ENCODE peak calls at places on chromosomes 1 and 21, in six cellular contexts. One of them, this sample, is unnamed.

GRCh38 chr21:46158666-46159300 is 3.4 kb upstream of the FTCD start:
- DNase-seq in effector memory CD4-positive, alpha-beta T cell: no peak
- DNase-seq in neural progenitor cell: no peak
- DNase-seq in endodermal cell: no peak
- DNase-seq in cardiac muscle cell: no peak
- DNase-seq in GM23338: no peak
- DNase-seq in this sample: peak; percentile 60

GRCh38 chr1:77990629-77991204 is 11.8 kb upstream of the FUBP1 start:
- DNase-seq in effector memory CD4-positive, alpha-beta T cell: no peak
- DNase-seq in neural progenitor cell: no peak
- DNase-seq in endodermal cell: no peak
- DNase-seq in cardiac muscle cell: no peak
- DNase-seq in GM23338: no peak
- DNase-seq in this sample: no peak

GRCh38 chr1:34547043-34547674 is 207.7 kb upstream of the GJB5 start:
- DNase-seq in effector memory CD4-positive, alpha-beta T cell: no peak
- DNase-seq in neural progenitor cell: peak; percentile 63
- DNase-seq in endodermal cell: peak; percentile 83
- DNase-seq in cardiac muscle cell: no peak
- DNase-seq in GM23338: peak; percentile 86
- DNase-seq in this sample: no peak

GRCh38 chr1:910881-911721 is 12.6 kb upstream of the SAMD11 start:
- DNase-seq in effector memory CD4-positive, alpha-beta T cell: no peak
- DNase-seq in neural progenitor cell: peak; percentile 1
- DNase-seq in endodermal cell: peak; percentile 38
- DNase-seq in cardiac muscle cell: no peak
- DNase-seq in GM23338: no peak
- DNase-seq in this sample: peak; percentile 71

GRCh38 chr1:92441316-92442311 is 45.1 kb downstream of the GFI1 start:
- DNase-seq in effector memory CD4-positive, alpha-beta T cell: no peak
- DNase-seq in neural progenitor cell: peak; percentile 37
- DNase-seq in endodermal cell: peak; percentile 90
- DNase-seq in cardiac muscle cell: no peak
- DNase-seq in GM23338: peak; percentile 87
- DNase-seq in this sample: no peak

GRCh38 chr1:243848165-243849088 is 1.6 kb downstream of the AKT3 start:
- DNase-seq in effector memory CD4-positive, alpha-beta T cell: no peak
- DNase-seq in neural progenitor cell: no peak
- DNase-seq in endodermal cell: no peak
- DNase-seq in cardiac muscle cell: no peak
- DNase-seq in GM23338: no peak
- DNase-seq in this sample: no peak

GRCh38 chr1:187244623-187245022 is 415.9 kb downstream of the PLA2G4A start:
- DNase-seq in effector memory CD4-positive, alpha-beta T cell: no peak
- DNase-seq in neural progenitor cell: no peak
- DNase-seq in endodermal cell: no peak
- DNase-seq in cardiac muscle cell: peak; percentile 8
- DNase-seq in GM23338: peak; percentile 17
- DNase-seq in this sample: no peak

GRCh38 chr1:90204036-90204594 is 209.2 kb downstream of the ZNF326 start:
- DNase-seq in effector memory CD4-positive, alpha-beta T cell: no peak
- DNase-seq in neural progenitor cell: no peak
- DNase-seq in endodermal cell: no peak
- DNase-seq in cardiac muscle cell: no peak
- DNase-seq in GM23338: no peak
- DNase-seq in this sample: no peak

GRCh38 chr1:226972931-226973330 is 32.8 kb downstream of the COQ8A start:
- DNase-seq in effector memory CD4-positive, alpha-beta T cell: no peak
- DNase-seq in neural progenitor cell: no peak
- DNase-seq in endodermal cell: peak; percentile 11
- DNase-seq in cardiac muscle cell: no peak
- DNase-seq in GM23338: no peak
- DNase-seq in this sample: no peak

GRCh38 chr1:219991511-219991810 is 54.8 kb downstream of the EPRS1 start:
- DNase-seq in effector memory CD4-positive, alpha-beta T cell: no peak
- DNase-seq in neural progenitor cell: no peak
- DNase-seq in endodermal cell: no peak
- DNase-seq in cardiac muscle cell: no peak
- DNase-seq in GM23338: no peak
- DNase-seq in this sample: no peak

GRCh38 chr21:28704746-28705145 is 287.9 kb downstream of the LTN1 start:
- DNase-seq in effector memory CD4-positive, alpha-beta T cell: no peak
- DNase-seq in neural progenitor cell: no peak
- DNase-seq in endodermal cell: no peak
- DNase-seq in cardiac muscle cell: peak; percentile 65
- DNase-seq in GM23338: no peak
- DNase-seq in this sample: no peak

GRCh38 chr1:180652791-180653190 is 21.0 kb downstream of the XPR1 start:
- DNase-seq in effector memory CD4-positive, alpha-beta T cell: no peak
- DNase-seq in neural progenitor cell: no peak
- DNase-seq in endodermal cell: no peak
- DNase-seq in cardiac muscle cell: no peak
- DNase-seq in GM23338: no peak
- DNase-seq in this sample: no peak

GRCh38 chr1:110734146-110734680 is 59.5 kb upstream of the KCNA3 start:
- DNase-seq in effector memory CD4-positive, alpha-beta T cell: no peak
- DNase-seq in neural progenitor cell: no peak
- DNase-seq in endodermal cell: no peak
- DNase-seq in cardiac muscle cell: no peak
- DNase-seq in GM23338: no peak
- DNase-seq in this sample: no peak

GRCh38 chr1:68175621-68176398 is 56.5 kb downstream of the WLS start:
- DNase-seq in effector memory CD4-positive, alpha-beta T cell: no peak
- DNase-seq in neural progenitor cell: no peak
- DNase-seq in endodermal cell: no peak
- DNase-seq in cardiac muscle cell: peak; percentile 66
- DNase-seq in GM23338: no peak
- DNase-seq in this sample: no peak

GRCh38 chr1:68178821-68179490 is 53.4 kb downstream of the WLS start:
- DNase-seq in effector memory CD4-positive, alpha-beta T cell: no peak
- DNase-seq in neural progenitor cell: no peak
- DNase-seq in endodermal cell: no peak
- DNase-seq in cardiac muscle cell: peak; percentile 14
- DNase-seq in GM23338: no peak
- DNase-seq in this sample: no peak

GRCh38 chr1:68174173-68175113 is 57.9 kb downstream of the WLS start:
- DNase-seq in effector memory CD4-positive, alpha-beta T cell: no peak
- DNase-seq in neural progenitor cell: peak; percentile 79
- DNase-seq in endodermal cell: no peak
- DNase-seq in cardiac muscle cell: peak; percentile 96
- DNase-seq in GM23338: peak; percentile 17
- DNase-seq in this sample: peak; percentile 80

GRCh38 chr1:68168545-68169065 is 63.7 kb downstream of the WLS start:
- DNase-seq in effector memory CD4-positive, alpha-beta T cell: no peak
- DNase-seq in neural progenitor cell: no peak
- DNase-seq in endodermal cell: no peak
- DNase-seq in cardiac muscle cell: peak; percentile 12
- DNase-seq in GM23338: no peak
- DNase-seq in this sample: no peak

DNA sequence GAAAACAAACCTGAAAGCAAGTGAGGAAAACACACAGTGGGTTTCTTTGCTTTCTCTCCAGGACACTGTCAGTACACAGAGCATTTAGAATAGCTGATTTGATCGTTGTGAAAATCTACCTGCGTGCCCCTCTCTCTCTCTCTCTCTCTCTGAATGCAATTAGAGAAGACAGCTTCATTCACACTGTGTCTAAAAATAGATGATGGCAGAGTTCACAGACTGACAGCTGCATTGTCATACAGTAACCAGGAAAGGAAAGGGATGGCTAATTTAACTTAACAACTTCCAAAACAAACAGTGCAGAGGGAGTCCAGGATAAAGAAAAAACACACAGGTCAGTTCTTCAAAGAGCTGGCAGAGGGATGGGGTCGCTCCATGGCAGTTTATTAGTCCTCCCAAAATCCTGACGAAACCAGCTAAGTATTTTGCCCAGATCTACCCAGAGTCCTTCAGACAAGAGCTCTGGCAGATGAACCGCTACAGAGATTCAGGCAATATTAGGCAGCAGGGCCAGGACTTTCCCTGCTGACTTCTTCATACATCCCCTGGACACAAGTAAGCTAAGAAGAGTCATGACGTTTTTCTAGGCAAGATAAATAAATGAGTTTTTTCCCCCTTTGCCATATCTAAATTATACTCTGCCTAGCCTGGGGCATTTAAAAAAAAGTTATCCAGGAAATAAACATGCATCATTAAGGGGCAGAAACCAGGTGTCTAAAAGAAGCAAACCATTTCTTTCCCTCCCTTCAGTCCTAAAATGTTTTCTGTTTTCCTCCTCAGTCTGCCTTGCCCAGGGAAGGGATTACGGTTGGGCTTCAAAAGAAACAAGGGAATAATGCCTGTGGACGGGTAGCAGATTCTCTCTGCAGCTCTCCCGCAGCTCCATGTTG is 58.8 kb downstream of the WLS start:
- DNase-seq in effector memory CD4-positive, alpha-beta T cell: no peak
- DNase-seq in neural progenitor cell: no peak
- DNase-seq in endodermal cell: no peak
- DNase-seq in cardiac muscle cell: peak; percentile 40
- DNase-seq in GM23338: no peak
- DNase-seq in this sample: no peak
- H3K27ac ChIP-seq in effector memory CD4-positive, alpha-beta T cell: no peak overlapping the region
- H3K27ac ChIP-seq in neural progenitor cell: peak overlapping the region; percentile 54
- H3K27ac ChIP-seq in endodermal cell: peak overlapping the region; percentile 78
- H3K27ac ChIP-seq in cardiac muscle cell: peak overlapping the region; percentile 88
- H3K27ac ChIP-seq in GM23338: no peak overlapping the region
- H3K27ac ChIP-seq in this sample: peak overlapping the region; percentile 37

DNA sequence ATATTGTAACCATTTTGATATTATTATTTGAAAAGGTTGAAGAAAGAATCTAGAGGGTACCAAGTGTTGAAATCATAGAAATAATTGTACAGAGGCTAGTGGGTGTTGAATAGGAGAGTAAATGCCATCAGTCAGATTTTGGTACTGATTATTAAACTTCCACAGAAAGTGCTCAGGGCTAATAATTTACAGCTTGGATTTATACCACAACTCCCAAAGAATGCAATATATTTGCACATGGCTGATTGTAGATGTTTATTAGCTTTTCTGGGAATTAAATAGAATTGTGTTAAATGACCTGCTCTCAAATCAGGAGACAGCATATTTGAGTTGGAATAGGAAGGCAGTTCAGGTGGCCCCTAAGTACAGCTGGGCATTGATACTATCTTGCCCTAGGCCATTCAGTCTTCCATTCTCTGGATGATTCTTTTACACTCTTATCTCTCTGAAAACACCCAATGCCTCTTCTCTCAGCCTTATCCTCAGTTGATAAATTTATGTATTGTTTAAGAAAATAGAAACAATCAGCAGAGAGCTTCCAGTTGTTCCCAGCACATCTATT is 63.7 kb downstream of the ERICH3 start:
- DNase-seq in effector memory CD4-positive, alpha-beta T cell: no peak
- DNase-seq in neural progenitor cell: no peak
- DNase-seq in endodermal cell: no peak
- DNase-seq in cardiac muscle cell: no peak
- DNase-seq in GM23338: no peak
- DNase-seq in this sample: no peak
- H3K4me1 ChIP-seq in effector memory CD4-positive, alpha-beta T cell: no peaks in the 10 kb centered on the region
- H3K4me1 ChIP-seq in neural progenitor cell: no peaks in the 10 kb centered on the region
- H3K4me1 ChIP-seq in endodermal cell: peaks cover 6% of the 10 kb centered on the region
- H3K4me1 ChIP-seq in cardiac muscle cell: no peaks in the 10 kb centered on the region
- H3K4me1 ChIP-seq in GM23338: no peaks in the 10 kb centered on the region
- H3K4me1 ChIP-seq in this sample: no peaks in the 10 kb centered on the region

GRCh38 chr1:147719711-147720225 is 40.6 kb downstream of the GJA5 start:
- DNase-seq in effector memory CD4-positive, alpha-beta T cell: no peak
- DNase-seq in neural progenitor cell: no peak
- DNase-seq in endodermal cell: no peak
- DNase-seq in cardiac muscle cell: peak; percentile 12
- DNase-seq in GM23338: no peak
- DNase-seq in this sample: no peak

GRCh38 chr1:147719029-147719703 is 41.2 kb downstream of the GJA5 start:
- DNase-seq in effector memory CD4-positive, alpha-beta T cell: no peak
- DNase-seq in neural progenitor cell: peak; percentile 20
- DNase-seq in endodermal cell: no peak
- DNase-seq in cardiac muscle cell: no peak
- DNase-seq in GM23338: no peak
- DNase-seq in this sample: no peak

GRCh38 chr1:147717051-147717705 is 43.2 kb downstream of the GJA5 start:
- DNase-seq in effector memory CD4-positive, alpha-beta T cell: peak; percentile 23
- DNase-seq in neural progenitor cell: no peak
- DNase-seq in endodermal cell: no peak
- DNase-seq in cardiac muscle cell: no peak
- DNase-seq in GM23338: no peak
- DNase-seq in this sample: peak; percentile 86

GRCh38 chr1:147720557-147720956 is 39.8 kb downstream of the GJA5 start:
- DNase-seq in effector memory CD4-positive, alpha-beta T cell: no peak
- DNase-seq in neural progenitor cell: no peak
- DNase-seq in endodermal cell: no peak
- DNase-seq in cardiac muscle cell: no peak
- DNase-seq in GM23338: no peak
- DNase-seq in this sample: no peak

GRCh38 chr1:147717706-147718097 is 42.7 kb downstream of the GJA5 start:
- DNase-seq in effector memory CD4-positive, alpha-beta T cell: no peak
- DNase-seq in neural progenitor cell: no peak
- DNase-seq in endodermal cell: no peak
- DNase-seq in cardiac muscle cell: no peak
- DNase-seq in GM23338: no peak
- DNase-seq in this sample: no peak
- H3K27ac ChIP-seq in effector memory CD4-positive, alpha-beta T cell: peak overlapping the region; percentile 45
- H3K27ac ChIP-seq in neural progenitor cell: no peak overlapping the region
- H3K27ac ChIP-seq in endodermal cell: no peak overlapping the region
- H3K27ac ChIP-seq in cardiac muscle cell: no peak overlapping the region
- H3K27ac ChIP-seq in GM23338: no peak overlapping the region
- H3K27ac ChIP-seq in this sample: peak overlapping the region; percentile 68

GRCh38 chr1:69497847-69498246 is 69.9 kb upstream of the LRRC7 start:
- DNase-seq in effector memory CD4-positive, alpha-beta T cell: no peak
- DNase-seq in neural progenitor cell: no peak
- DNase-seq in endodermal cell: no peak
- DNase-seq in cardiac muscle cell: no peak
- DNase-seq in GM23338: no peak
- DNase-seq in this sample: no peak

GRCh38 chr1:69494171-69494570 is 73.6 kb upstream of the LRRC7 start:
- DNase-seq in effector memory CD4-positive, alpha-beta T cell: no peak
- DNase-seq in neural progenitor cell: no peak
- DNase-seq in endodermal cell: no peak
- DNase-seq in cardiac muscle cell: no peak
- DNase-seq in GM23338: no peak
- DNase-seq in this sample: no peak

GRCh38 chr1:69504730-69505252 is 62.9 kb upstream of the LRRC7 start:
- DNase-seq in effector memory CD4-positive, alpha-beta T cell: no peak
- DNase-seq in neural progenitor cell: no peak
- DNase-seq in endodermal cell: no peak
- DNase-seq in cardiac muscle cell: no peak
- DNase-seq in GM23338: no peak
- DNase-seq in this sample: no peak

DNA sequence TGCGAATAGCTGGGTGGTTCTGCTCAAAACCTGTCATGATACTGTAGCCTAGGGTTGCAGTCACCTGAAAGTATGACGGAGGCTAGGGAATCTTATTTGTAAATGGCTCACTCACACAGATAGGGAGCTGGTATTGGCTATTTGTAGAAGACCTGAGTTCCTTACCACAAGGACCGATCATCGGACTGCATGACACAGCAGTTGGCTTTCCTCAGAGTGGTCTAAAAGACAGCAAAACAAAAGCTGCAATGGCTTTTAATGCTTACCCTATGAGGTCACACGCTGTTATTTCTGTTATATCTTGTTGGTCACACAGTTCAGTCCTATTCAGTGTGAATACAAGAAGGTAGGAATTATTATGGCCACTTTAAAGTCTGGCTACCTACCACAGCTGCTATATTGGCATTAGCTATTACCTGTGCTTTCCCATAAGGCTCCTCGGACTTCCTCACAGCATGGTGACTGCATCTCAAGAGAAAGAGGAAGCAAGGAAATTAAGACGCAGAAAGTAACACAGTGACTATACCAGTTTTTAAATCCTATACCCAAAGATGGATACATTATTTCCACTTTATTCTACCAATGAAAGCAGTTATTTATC is 68.4 kb upstream of the LRRC7 start:
- DNase-seq in effector memory CD4-positive, alpha-beta T cell: no peak
- DNase-seq in neural progenitor cell: no peak
- DNase-seq in endodermal cell: no peak
- DNase-seq in cardiac muscle cell: no peak
- DNase-seq in GM23338: no peak
- DNase-seq in this sample: no peak
- H3K4me1 ChIP-seq in effector memory CD4-positive, alpha-beta T cell: no peaks in the 10 kb centered on the region
- H3K4me1 ChIP-seq in neural progenitor cell: no peaks in the 10 kb centered on the region
- H3K4me1 ChIP-seq in endodermal cell: peaks cover 15% of the 10 kb centered on the region
- H3K4me1 ChIP-seq in cardiac muscle cell: peaks cover 7% of the 10 kb centered on the region
- H3K4me1 ChIP-seq in GM23338: no peaks in the 10 kb centered on the region
- H3K4me1 ChIP-seq in this sample: peaks cover 6% of the 10 kb centered on the region